ENCODE peak calls at places on chromosomes 13 and 19, in ten cellular contexts. One of them, this sample, is unnamed.

GRCh38 chr19:32165176-32165575 is 180.2 kb upstream of the ZNF507 start:
- DNase-seq in IMR-90: no peak
- DNase-seq in left ventricle myocardium inferior: no peak
- DNase-seq in lower lobe of right lung: no peak
- DNase-seq in keratinocyte: no peak
- DNase-seq in small intestine: no peak
- DNase-seq in ovary: no peak
- DNase-seq in heart right ventricle: no peak
- DNase-seq in body of pancreas: no peak
- DNase-seq in psoas muscle: no peak
- DNase-seq in this sample: peak; percentile 26

GRCh38 chr13:112562254-112562653 is 25.7 kb downstream of the TUBGCP3 start:
- DNase-seq in ovary: no peak
- DNase-seq in IMR-90: no peak
- DNase-seq in psoas muscle: no peak
- DNase-seq in body of pancreas: no peak
- DNase-seq in lower lobe of right lung: no peak
- DNase-seq in small intestine: no peak
- DNase-seq in left ventricle myocardium inferior: no peak
- DNase-seq in keratinocyte: no peak
- DNase-seq in heart right ventricle: no peak
- DNase-seq in this sample: no peak

GRCh38 chr19:23991170-23991569 is 76.5 kb downstream of the ZNF726 start:
- DNase-seq in heart right ventricle: no peak
- DNase-seq in ovary: no peak
- DNase-seq in psoas muscle: no peak
- DNase-seq in body of pancreas: peak; percentile 57
- DNase-seq in left ventricle myocardium inferior: no peak
- DNase-seq in IMR-90: no peak
- DNase-seq in keratinocyte: peak; percentile 9
- DNase-seq in lower lobe of right lung: no peak
- DNase-seq in small intestine: peak; percentile 14
- DNase-seq in this sample: peak; percentile 49

GRCh38 chr13:114151565-114152284 is 19.3 kb upstream of the RASA3 start:
- DNase-seq in left ventricle myocardium inferior: no peak
- DNase-seq in psoas muscle: peak; percentile 62
- DNase-seq in keratinocyte: no peak
- DNase-seq in small intestine: peak; percentile 88
- DNase-seq in IMR-90: no peak
- DNase-seq in heart right ventricle: no peak
- DNase-seq in ovary: no peak
- DNase-seq in body of pancreas: peak; percentile 69
- DNase-seq in lower lobe of right lung: peak; percentile 80
- DNase-seq in this sample: no peak

GRCh38 chr19:38209671-38210457 is 14.2 kb downstream of the DPF1 start:
- DNase-seq in ovary: peak; percentile 88
- DNase-seq in psoas muscle: peak; percentile 82
- DNase-seq in heart right ventricle: peak; percentile 81
- DNase-seq in keratinocyte: no peak
- DNase-seq in small intestine: peak; percentile 18
- DNase-seq in body of pancreas: peak; percentile 41
- DNase-seq in left ventricle myocardium inferior: peak; percentile 88
- DNase-seq in lower lobe of right lung: peak; percentile 70
- DNase-seq in IMR-90: peak; percentile 37
- DNase-seq in this sample: peak; percentile 75

GRCh38 chr13:50075619-50076097 is 60.4 kb downstream of the KCNRG start:
- DNase-seq in psoas muscle: no peak
- DNase-seq in IMR-90: no peak
- DNase-seq in heart right ventricle: no peak
- DNase-seq in body of pancreas: no peak
- DNase-seq in ovary: no peak
- DNase-seq in small intestine: no peak
- DNase-seq in keratinocyte: no peak
- DNase-seq in lower lobe of right lung: no peak
- DNase-seq in left ventricle myocardium inferior: no peak
- DNase-seq in this sample: no peak

GRCh38 chr13:37295046-37295445 is 189.6 kb upstream of the CSNK1A1L start:
- DNase-seq in small intestine: no peak
- DNase-seq in lower lobe of right lung: no peak
- DNase-seq in left ventricle myocardium inferior: peak; percentile 60
- DNase-seq in psoas muscle: peak; percentile 37
- DNase-seq in ovary: no peak
- DNase-seq in keratinocyte: no peak
- DNase-seq in IMR-90: no peak
- DNase-seq in heart right ventricle: peak; percentile 33
- DNase-seq in body of pancreas: no peak
- DNase-seq in this sample: peak; percentile 71

GRCh38 chr19:6458695-6459355 is 767 bp downstream of the SLC25A23 start:
- DNase-seq in lower lobe of right lung: no peak
- DNase-seq in left ventricle myocardium inferior: no peak
- DNase-seq in psoas muscle: no peak
- DNase-seq in IMR-90: no peak
- DNase-seq in keratinocyte: no peak
- DNase-seq in body of pancreas: peak; percentile 41
- DNase-seq in small intestine: peak; percentile 63
- DNase-seq in ovary: peak; percentile 52
- DNase-seq in heart right ventricle: no peak
- DNase-seq in this sample: no peak

GRCh38 chr13:21522130-21522529 is 63.0 kb upstream of the ZDHHC20 start:
- DNase-seq in lower lobe of right lung: no peak
- DNase-seq in psoas muscle: no peak
- DNase-seq in keratinocyte: no peak
- DNase-seq in left ventricle myocardium inferior: no peak
- DNase-seq in ovary: no peak
- DNase-seq in IMR-90: no peak
- DNase-seq in body of pancreas: no peak
- DNase-seq in heart right ventricle: no peak
- DNase-seq in small intestine: no peak
- DNase-seq in this sample: no peak

GRCh38 chr19:45828945-45829344 is 13.8 kb upstream of the RSPH6A start:
- DNase-seq in ovary: no peak
- DNase-seq in small intestine: no peak
- DNase-seq in psoas muscle: no peak
- DNase-seq in IMR-90: no peak
- DNase-seq in heart right ventricle: no peak
- DNase-seq in lower lobe of right lung: no peak
- DNase-seq in body of pancreas: no peak
- DNase-seq in keratinocyte: no peak
- DNase-seq in left ventricle myocardium inferior: no peak
- DNase-seq in this sample: no peak

GRCh38 chr13:63840551-63841421 is 2425.1 kb upstream of the PCDH20 start:
- DNase-seq in psoas muscle: no peak
- DNase-seq in small intestine: no peak
- DNase-seq in ovary: no peak
- DNase-seq in lower lobe of right lung: peak; percentile 33
- DNase-seq in heart right ventricle: no peak
- DNase-seq in body of pancreas: no peak
- DNase-seq in keratinocyte: no peak
- DNase-seq in IMR-90: no peak
- DNase-seq in left ventricle myocardium inferior: no peak
- DNase-seq in this sample: no peak

GRCh38 chr13:112724788-112725345 is 35.0 kb downstream of the ATP11A start:
- DNase-seq in ovary: peak; percentile 21
- DNase-seq in left ventricle myocardium inferior: no peak
- DNase-seq in IMR-90: no peak
- DNase-seq in keratinocyte: peak; percentile 21
- DNase-seq in lower lobe of right lung: no peak
- DNase-seq in small intestine: no peak
- DNase-seq in heart right ventricle: no peak
- DNase-seq in psoas muscle: no peak
- DNase-seq in body of pancreas: no peak
- DNase-seq in this sample: no peak

GRCh38 chr19:29680447-29680846 is 15.2 kb downstream of the PLEKHF1 start:
- DNase-seq in small intestine: peak; percentile 62
- DNase-seq in heart right ventricle: peak; percentile 54
- DNase-seq in ovary: no peak
- DNase-seq in body of pancreas: no peak
- DNase-seq in psoas muscle: peak; percentile 71
- DNase-seq in left ventricle myocardium inferior: peak; percentile 53
- DNase-seq in IMR-90: no peak
- DNase-seq in keratinocyte: no peak
- DNase-seq in lower lobe of right lung: peak; percentile 70
- DNase-seq in this sample: no peak

DNA sequence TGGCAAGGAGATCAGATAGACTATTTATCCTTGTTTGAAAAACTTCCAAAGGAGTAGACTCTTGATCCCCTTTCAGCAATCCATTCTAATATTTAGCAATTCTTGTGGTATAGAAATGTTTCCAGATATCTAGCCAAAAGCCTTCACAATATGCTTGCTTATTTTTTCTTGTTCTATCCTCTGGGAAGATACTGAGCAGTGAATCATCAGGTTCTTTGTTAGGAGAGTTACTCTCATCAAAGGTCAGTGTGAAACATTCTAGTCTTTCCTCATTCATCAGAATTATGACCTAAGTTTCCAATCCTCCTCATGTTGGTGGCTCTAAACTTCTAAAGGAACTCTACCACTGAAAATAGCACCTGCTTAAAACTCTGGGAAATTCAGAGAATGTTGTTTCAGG is 3.9 kb downstream of the GPC6 start:
- DNase-seq in ovary: no peak
- DNase-seq in heart right ventricle: no peak
- DNase-seq in small intestine: no peak
- DNase-seq in keratinocyte: no peak
- DNase-seq in left ventricle myocardium inferior: no peak
- DNase-seq in lower lobe of right lung: no peak
- DNase-seq in psoas muscle: no peak
- DNase-seq in body of pancreas: no peak
- DNase-seq in IMR-90: peak; percentile 89
- DNase-seq in this sample: no peak
- H3K4me1 ChIP-seq in ovary: peaks cover 3% of the 10 kb centered on the region
- H3K4me1 ChIP-seq in heart right ventricle: no peaks in the 10 kb centered on the region
- H3K4me1 ChIP-seq in small intestine: no peaks in the 10 kb centered on the region
- H3K4me1 ChIP-seq in keratinocyte: peaks cover 7% of the 10 kb centered on the region
- H3K4me1 ChIP-seq in left ventricle myocardium inferior: peaks cover 23% of the 10 kb centered on the region
- H3K4me1 ChIP-seq in lower lobe of right lung: no peaks in the 10 kb centered on the region
- H3K4me1 ChIP-seq in psoas muscle: no peaks in the 10 kb centered on the region
- H3K4me1 ChIP-seq in body of pancreas: peaks cover 26% of the 10 kb centered on the region
- H3K4me1 ChIP-seq in IMR-90: peaks cover 1% of the 10 kb centered on the region
- H3K4me1 ChIP-seq in this sample: no peaks in the 10 kb centered on the region

GRCh38 chr19:13972368-13973155 is 20.3 kb downstream of the DCAF15 start:
- DNase-seq in ovary: no peak
- DNase-seq in lower lobe of right lung: no peak
- DNase-seq in left ventricle myocardium inferior: no peak
- DNase-seq in psoas muscle: no peak
- DNase-seq in body of pancreas: no peak
- DNase-seq in small intestine: no peak
- DNase-seq in IMR-90: no peak
- DNase-seq in keratinocyte: no peak
- DNase-seq in heart right ventricle: no peak
- DNase-seq in this sample: no peak
- H3K27ac ChIP-seq in ovary: no peak overlapping the region
- H3K27ac ChIP-seq in lower lobe of right lung: no peak overlapping the region
- H3K27ac ChIP-seq in left ventricle myocardium inferior: no peak overlapping the region
- H3K27ac ChIP-seq in psoas muscle: no peak overlapping the region
- H3K27ac ChIP-seq in body of pancreas: no peak overlapping the region
- H3K27ac ChIP-seq in small intestine: no peak overlapping the region
- H3K27ac ChIP-seq in IMR-90: no peak overlapping the region
- H3K27ac ChIP-seq in keratinocyte: no peak overlapping the region
- H3K27ac ChIP-seq in heart right ventricle: no peak overlapping the region
- H3K27ac ChIP-seq in this sample: no peak overlapping the region

GRCh38 chr13:74465279-74465678 is 331.1 kb upstream of the KLF12 start:
- DNase-seq in keratinocyte: no peak
- DNase-seq in body of pancreas: no peak
- DNase-seq in lower lobe of right lung: no peak
- DNase-seq in psoas muscle: no peak
- DNase-seq in small intestine: no peak
- DNase-seq in ovary: no peak
- DNase-seq in left ventricle myocardium inferior: no peak
- DNase-seq in IMR-90: no peak
- DNase-seq in heart right ventricle: no peak
- DNase-seq in this sample: no peak
- H3K4me1 ChIP-seq in keratinocyte: peaks cover 5% of the 10 kb centered on the region
- H3K4me1 ChIP-seq in body of pancreas: no peaks in the 10 kb centered on the region
- H3K4me1 ChIP-seq in lower lobe of right lung: no peaks in the 10 kb centered on the region
- H3K4me1 ChIP-seq in psoas muscle: no peaks in the 10 kb centered on the region
- H3K4me1 ChIP-seq in small intestine: no peaks in the 10 kb centered on the region
- H3K4me1 ChIP-seq in ovary: no peaks in the 10 kb centered on the region
- H3K4me1 ChIP-seq in left ventricle myocardium inferior: peaks cover 6% of the 10 kb centered on the region
- H3K4me1 ChIP-seq in IMR-90: no peaks in the 10 kb centered on the region
- H3K4me1 ChIP-seq in heart right ventricle: no peaks in the 10 kb centered on the region
- H3K4me1 ChIP-seq in this sample: no peaks in the 10 kb centered on the region

GRCh38 chr19:17266026-17266425 is 1.2 kb upstream of the BABAM1 start:
- DNase-seq in keratinocyte: no peak
- DNase-seq in IMR-90: no peak
- DNase-seq in left ventricle myocardium inferior: no peak
- DNase-seq in psoas muscle: no peak
- DNase-seq in heart right ventricle: no peak
- DNase-seq in small intestine: no peak
- DNase-seq in lower lobe of right lung: no peak
- DNase-seq in body of pancreas: no peak
- DNase-seq in ovary: no peak
- DNase-seq in this sample: no peak
- H3K27ac ChIP-seq in keratinocyte: no peak overlapping the region
- H3K27ac ChIP-seq in IMR-90: no peak overlapping the region
- H3K27ac ChIP-seq in left ventricle myocardium inferior: peak overlapping the region; percentile 90
- H3K27ac ChIP-seq in psoas muscle: no peak overlapping the region
- H3K27ac ChIP-seq in heart right ventricle: peak overlapping the region; percentile 81
- H3K27ac ChIP-seq in small intestine: no peak overlapping the region
- H3K27ac ChIP-seq in lower lobe of right lung: peak overlapping the region; percentile 33
- H3K27ac ChIP-seq in body of pancreas: no peak overlapping the region
- H3K27ac ChIP-seq in ovary: no peak overlapping the region
- H3K27ac ChIP-seq in this sample: no peak overlapping the region

DNA sequence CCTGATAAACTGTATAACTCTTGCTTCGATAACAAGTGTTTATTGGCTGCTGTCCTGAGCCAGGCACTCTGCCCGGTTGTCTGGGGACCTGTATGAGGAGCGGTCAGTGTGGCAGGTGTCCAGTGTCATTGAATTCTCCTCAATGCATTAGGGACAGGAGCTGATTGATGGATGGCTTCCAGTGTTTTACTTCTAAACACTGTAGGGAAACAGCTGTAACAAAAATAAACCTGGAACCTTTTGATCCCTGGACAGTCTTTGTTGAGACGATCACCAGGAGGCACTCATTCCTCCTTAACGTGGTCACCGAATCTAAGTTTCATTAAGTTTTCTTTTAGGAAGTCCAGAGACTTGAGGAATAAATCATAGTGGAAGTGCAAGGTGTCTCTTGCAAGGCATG is 17.9 kb downstream of the UBAC2 start:
- DNase-seq in keratinocyte: no peak
- DNase-seq in ovary: no peak
- DNase-seq in heart right ventricle: peak; percentile 75
- DNase-seq in IMR-90: peak; percentile 31
- DNase-seq in small intestine: no peak
- DNase-seq in body of pancreas: peak; percentile 88
- DNase-seq in lower lobe of right lung: no peak
- DNase-seq in left ventricle myocardium inferior: peak; percentile 80
- DNase-seq in psoas muscle: peak; percentile 46
- DNase-seq in this sample: peak; percentile 58
- H3K4me1 ChIP-seq in keratinocyte: peaks cover 52% of the 10 kb centered on the region
- H3K4me1 ChIP-seq in ovary: peaks cover 9% of the 10 kb centered on the region
- H3K4me1 ChIP-seq in heart right ventricle: peaks cover 64% of the 10 kb centered on the region
- H3K4me1 ChIP-seq in IMR-90: peaks cover 6% of the 10 kb centered on the region
- H3K4me1 ChIP-seq in small intestine: peaks cover 5% of the 10 kb centered on the region
- H3K4me1 ChIP-seq in body of pancreas: peaks cover 32% of the 10 kb centered on the region
- H3K4me1 ChIP-seq in lower lobe of right lung: peaks cover 33% of the 10 kb centered on the region
- H3K4me1 ChIP-seq in left ventricle myocardium inferior: peaks cover 74% of the 10 kb centered on the region
- H3K4me1 ChIP-seq in psoas muscle: peaks cover 71% of the 10 kb centered on the region
- H3K4me1 ChIP-seq in this sample: no peaks in the 10 kb centered on the region

GRCh38 chr13:73174521-73175010 is 115.8 kb downstream of the KLF5 start:
- DNase-seq in left ventricle myocardium inferior: no peak
- DNase-seq in ovary: no peak
- DNase-seq in body of pancreas: no peak
- DNase-seq in keratinocyte: no peak
- DNase-seq in lower lobe of right lung: no peak
- DNase-seq in small intestine: no peak
- DNase-seq in heart right ventricle: no peak
- DNase-seq in psoas muscle: no peak
- DNase-seq in IMR-90: no peak
- DNase-seq in this sample: no peak
- H3K27ac ChIP-seq in left ventricle myocardium inferior: no peak overlapping the region
- H3K27ac ChIP-seq in ovary: no peak overlapping the region
- H3K27ac ChIP-seq in body of pancreas: no peak overlapping the region
- H3K27ac ChIP-seq in keratinocyte: no peak overlapping the region
- H3K27ac ChIP-seq in lower lobe of right lung: no peak overlapping the region
- H3K27ac ChIP-seq in small intestine: no peak overlapping the region
- H3K27ac ChIP-seq in heart right ventricle: no peak overlapping the region
- H3K27ac ChIP-seq in psoas muscle: no peak overlapping the region
- H3K27ac ChIP-seq in IMR-90: no peak overlapping the region
- H3K27ac ChIP-seq in this sample: no peak overlapping the region